ENCODE peak calls at places on chromosomes 1 and 21, in nine cellular contexts. O is NCI-H1092; J is NCI-H2081; M is amniotic stem cell; Z is stimulated activated CD4-positive, alpha-beta T cell treated with anti-CD3 and anti-CD28 coated beads, TNF-alpha, amount 100 ng/mL, for 1 hour; K is HT-29; D is adrenal gland; P is GM03348; X is NCI-H1417 treated with DMSO at 0.1 percent for 48 hours. U is an unnamed sample.
A peak's percentile ranks its signal among the peaks of the same experiment; 100 is the strongest.

GRCh38 chr1:119225831-119226230 is 85.4 kb upstream of the WARS2 start:
- DNase-seq in D (no peak), Z (no peak), J (no peak), P (no peak), M (no peak), O (no peak), X (no peak), K (no peak), U (no peak)

GRCh38 chr21:16084776-16085364 is 355.1 kb downstream of the USP25 start:
- DNase-seq in X (no peak), K (no peak), P (peak; percentile 45), Z (no peak), D (peak; percentile 62), J (no peak), O (no peak), M (no peak), U (peak; percentile 86)

GRCh38 chr1:161020573-161021167 is at the start of gene F11R:
- DNase-seq in J (peak; percentile 55), K (peak; percentile 82), O (peak; percentile 22), Z (no peak), X (no peak), M (no peak), P (peak; percentile 34), D (peak; percentile 74), U (no peak)

GRCh38 chr1:92329356-92330129 is 30.7 kb downstream of the RPAP2 start:
- DNase-seq in D (no peak), X (no peak), M (no peak), K (no peak), O (no peak), J (no peak), Z (no peak), P (no peak), U (no peak)

GRCh38 chr1:48472747-48473146 is 743 bp upstream of the SPATA6 start:
- DNase-seq in X (no peak), K (no peak), D (no peak), P (no peak), Z (no peak), O (no peak), M (no peak), J (no peak), U (no peak)

GRCh38 chr1:14255711-14256110 is 342.8 kb upstream of the KAZN start:
- DNase-seq in J (no peak), P (peak; percentile 17), Z (no peak), K (no peak), M (no peak), O (no peak), X (no peak), D (no peak), U (no peak)

GRCh38 chr1:210143465-210144062 is 89.0 kb upstream of the SERTAD4 start:
- DNase-seq in D (peak; percentile 92), O (peak; percentile 58), X (peak; percentile 21), P (peak; percentile 59), J (peak; percentile 75), M (peak; percentile 65), K (peak; percentile 75), Z (no peak), U (peak; percentile 49)

GRCh38 chr1:167427843-167428242 is 90.5 kb downstream of the CD247 start:
- DNase-seq in Z (no peak), P (no peak), M (no peak), O (no peak), D (no peak), J (no peak), X (no peak), K (no peak), U (peak; percentile 40)

GRCh38 chr1:9902060-9902452 is 8.0 kb downstream of the CTNNBIP1 start:
- DNase-seq in D (no peak), J (no peak), O (no peak), X (no peak), P (no peak), K (no peak), Z (no peak), M (no peak), U (peak; percentile 24)

GRCh38 chr1:99906535-99906934 is 56.4 kb downstream of the AGL start:
- DNase-seq in K (no peak), X (no peak), P (no peak), M (no peak), D (no peak), Z (no peak), O (no peak), J (no peak), U (no peak)